ENCODE peak calls at places on chromosomes 13 and 19, in ten cellular contexts. One of them, this sample, is unnamed.

GRCh38 chr19:14090509-14091085 is at the start of gene SAMD1:
- DNase-seq in AG04449: no peak
- DNase-seq in stimulated activated CD8-positive, alpha-beta memory T cell treated with anti-CD3 and anti-CD28 coated beads, Interleukin-15, amount 100 ng/mL, for 1 hour: peak; percentile 72
- DNase-seq in stimulated activated CD4-positive, alpha-beta T cell treated with anti-CD3 and anti-CD28 coated beads, Interleukin-1b, Interleukin-23, amount 100 ng/mL, for 24 hours: peak; percentile 81
- DNase-seq in NCI-H1092: peak; percentile 73
- DNase-seq in mesendoderm: peak; percentile 92
- DNase-seq in epithelial cell of esophagus: peak; percentile 87
- DNase-seq in AG09309: peak; percentile 45
- DNase-seq in T-cell: peak; percentile 89
- DNase-seq in DND-41: peak; percentile 93
- DNase-seq in this sample: peak; percentile 88

GRCh38 chr19:35531291-35531690 is 2.0 kb upstream of the GAPDHS start:
- DNase-seq in stimulated activated CD8-positive, alpha-beta memory T cell treated with anti-CD3 and anti-CD28 coated beads, Interleukin-15, amount 100 ng/mL, for 1 hour: no peak
- DNase-seq in DND-41: no peak
- DNase-seq in epithelial cell of esophagus: peak; percentile 64
- DNase-seq in T-cell: no peak
- DNase-seq in NCI-H1092: no peak
- DNase-seq in stimulated activated CD4-positive, alpha-beta T cell treated with anti-CD3 and anti-CD28 coated beads, Interleukin-1b, Interleukin-23, amount 100 ng/mL, for 24 hours: no peak
- DNase-seq in AG09309: no peak
- DNase-seq in mesendoderm: no peak
- DNase-seq in AG04449: no peak
- DNase-seq in this sample: peak; percentile 65

GRCh38 chr13:114198556-114198955 is 19.5 kb downstream of the CFAP97D2 start:
- DNase-seq in AG04449: no peak
- DNase-seq in stimulated activated CD8-positive, alpha-beta memory T cell treated with anti-CD3 and anti-CD28 coated beads, Interleukin-15, amount 100 ng/mL, for 1 hour: no peak
- DNase-seq in AG09309: no peak
- DNase-seq in mesendoderm: no peak
- DNase-seq in epithelial cell of esophagus: no peak
- DNase-seq in T-cell: no peak
- DNase-seq in NCI-H1092: no peak
- DNase-seq in stimulated activated CD4-positive, alpha-beta T cell treated with anti-CD3 and anti-CD28 coated beads, Interleukin-1b, Interleukin-23, amount 100 ng/mL, for 24 hours: no peak
- DNase-seq in DND-41: no peak
- DNase-seq in this sample: no peak

GRCh38 chr19:18426416-18426767 is 7.2 kb downstream of the SSBP4 start:
- DNase-seq in stimulated activated CD4-positive, alpha-beta T cell treated with anti-CD3 and anti-CD28 coated beads, Interleukin-1b, Interleukin-23, amount 100 ng/mL, for 24 hours: no peak
- DNase-seq in stimulated activated CD8-positive, alpha-beta memory T cell treated with anti-CD3 and anti-CD28 coated beads, Interleukin-15, amount 100 ng/mL, for 1 hour: no peak
- DNase-seq in T-cell: no peak
- DNase-seq in AG04449: no peak
- DNase-seq in NCI-H1092: no peak
- DNase-seq in AG09309: no peak
- DNase-seq in DND-41: no peak
- DNase-seq in epithelial cell of esophagus: no peak
- DNase-seq in mesendoderm: no peak
- DNase-seq in this sample: peak; percentile 47

GRCh38 chr19:17803264-17803896 is 8.4 kb downstream of the B3GNT3 start:
- DNase-seq in T-cell: peak; percentile 46
- DNase-seq in NCI-H1092: no peak
- DNase-seq in stimulated activated CD8-positive, alpha-beta memory T cell treated with anti-CD3 and anti-CD28 coated beads, Interleukin-15, amount 100 ng/mL, for 1 hour: no peak
- DNase-seq in DND-41: peak; percentile 65
- DNase-seq in epithelial cell of esophagus: no peak
- DNase-seq in AG09309: no peak
- DNase-seq in mesendoderm: no peak
- DNase-seq in stimulated activated CD4-positive, alpha-beta T cell treated with anti-CD3 and anti-CD28 coated beads, Interleukin-1b, Interleukin-23, amount 100 ng/mL, for 24 hours: no peak
- DNase-seq in AG04449: no peak
- DNase-seq in this sample: no peak

GRCh38 chr19:51142119-51142518 is at the start of gene SIGLEC7:
- DNase-seq in T-cell: no peak
- DNase-seq in DND-41: no peak
- DNase-seq in mesendoderm: no peak
- DNase-seq in AG09309: no peak
- DNase-seq in epithelial cell of esophagus: no peak
- DNase-seq in stimulated activated CD4-positive, alpha-beta T cell treated with anti-CD3 and anti-CD28 coated beads, Interleukin-1b, Interleukin-23, amount 100 ng/mL, for 24 hours: no peak
- DNase-seq in stimulated activated CD8-positive, alpha-beta memory T cell treated with anti-CD3 and anti-CD28 coated beads, Interleukin-15, amount 100 ng/mL, for 1 hour: no peak
- DNase-seq in AG04449: no peak
- DNase-seq in NCI-H1092: no peak
- DNase-seq in this sample: peak; percentile 34

GRCh38 chr19:15374796-15375440 is 4.7 kb downstream of the AKAP8 start:
- DNase-seq in mesendoderm: no peak
- DNase-seq in DND-41: no peak
- DNase-seq in stimulated activated CD8-positive, alpha-beta memory T cell treated with anti-CD3 and anti-CD28 coated beads, Interleukin-15, amount 100 ng/mL, for 1 hour: no peak
- DNase-seq in T-cell: no peak
- DNase-seq in stimulated activated CD4-positive, alpha-beta T cell treated with anti-CD3 and anti-CD28 coated beads, Interleukin-1b, Interleukin-23, amount 100 ng/mL, for 24 hours: no peak
- DNase-seq in NCI-H1092: no peak
- DNase-seq in AG04449: no peak
- DNase-seq in AG09309: no peak
- DNase-seq in epithelial cell of esophagus: no peak
- DNase-seq in this sample: no peak

GRCh38 chr13:73306688-73307087 is 247.9 kb downstream of the KLF5 start:
- DNase-seq in AG09309: no peak
- DNase-seq in AG04449: no peak
- DNase-seq in epithelial cell of esophagus: no peak
- DNase-seq in mesendoderm: no peak
- DNase-seq in T-cell: no peak
- DNase-seq in stimulated activated CD8-positive, alpha-beta memory T cell treated with anti-CD3 and anti-CD28 coated beads, Interleukin-15, amount 100 ng/mL, for 1 hour: no peak
- DNase-seq in NCI-H1092: no peak
- DNase-seq in stimulated activated CD4-positive, alpha-beta T cell treated with anti-CD3 and anti-CD28 coated beads, Interleukin-1b, Interleukin-23, amount 100 ng/mL, for 24 hours: no peak
- DNase-seq in DND-41: no peak
- DNase-seq in this sample: no peak

GRCh38 chr19:48415395-48415794 is 21.9 kb downstream of the GRIN2D start:
- DNase-seq in epithelial cell of esophagus: peak; percentile 89
- DNase-seq in AG09309: no peak
- DNase-seq in AG04449: no peak
- DNase-seq in stimulated activated CD4-positive, alpha-beta T cell treated with anti-CD3 and anti-CD28 coated beads, Interleukin-1b, Interleukin-23, amount 100 ng/mL, for 24 hours: peak; percentile 46
- DNase-seq in NCI-H1092: no peak
- DNase-seq in T-cell: peak; percentile 76
- DNase-seq in mesendoderm: peak; percentile 93
- DNase-seq in stimulated activated CD8-positive, alpha-beta memory T cell treated with anti-CD3 and anti-CD28 coated beads, Interleukin-15, amount 100 ng/mL, for 1 hour: peak; percentile 43
- DNase-seq in DND-41: peak; percentile 72
- DNase-seq in this sample: peak; percentile 99